ENCODE peak calls at places on chromosome 15, in eight cellular contexts. X is IMR-90; Y is stimulated activated naive CD8-positive, alpha-beta T cell treated with anti-CD3 and anti-CD28 coated beads, Interleukin-15, Interleukin-2, amounts not matched to agents 100 U/mL and 50 U/mL, for 24 hours; H is B cell; C is activated naive CD8-positive, alpha-beta T cell treated with anti-CD3 and anti-CD28 coated beads, Interleukin-2, amount 50 U/mL, for 16 hours; B is foreskin fibroblast; M is NCI-H2029; Z is NCI-H460. V is an unnamed sample.

GRCh38 chr15:99135194-99135593 is 30.3 kb downstream of the SYNM start:
- DNase-seq in Y (no peak), B (no peak), C (no peak), Z (no peak), H (no peak), X (peak; percentile 47), M (peak; percentile 19), V (no peak)

GRCh38 chr15:28112962-28113361 is 13.8 kb upstream of the OCA2 start:
- DNase-seq in C (no peak), Z (no peak), X (no peak), H (no peak), M (no peak), B (no peak), Y (no peak), V (no peak)

GRCh38 chr15:77966540-77967290 is 110.8 kb downstream of the TBC1D2B start:
- DNase-seq in Y (peak; percentile 65), C (no peak), Z (peak; percentile 47), H (peak; percentile 49), X (peak; percentile 62), M (peak; percentile 17), B (peak; percentile 41), V (peak; percentile 56)

GRCh38 chr15:36432162-36432561 is 147.3 kb upstream of the CDIN1 start:
- DNase-seq in Y (no peak), M (no peak), C (no peak), B (peak; percentile 90), H (no peak), X (peak; percentile 88), Z (no peak), V (no peak)

GRCh38 chr15:48790716-48791115 is 20.2 kb downstream of the CEP152 start:
- DNase-seq in X (no peak), M (no peak), C (no peak), Y (no peak), H (no peak), Z (no peak), B (no peak), V (no peak)

GRCh38 chr15:71455107-71455506 is 339.8 kb downstream of the THSD4 start:
- DNase-seq in C (no peak), Y (no peak), B (no peak), Z (no peak), M (peak; percentile 15), X (peak; percentile 36), H (no peak), V (no peak)

GRCh38 chr15:61171190-61171589 is 57.9 kb downstream of the RORA start:
- DNase-seq in C (no peak), Y (no peak), M (no peak), X (no peak), H (no peak), Z (no peak), B (no peak), V (no peak)

GRCh38 chr15:71136159-71137137 is 21.2 kb downstream of the THSD4 start:
- DNase-seq in M (no peak), X (peak; percentile 90), B (peak; percentile 88), Z (no peak), C (no peak), Y (no peak), H (no peak), V (no peak)

GRCh38 chr15:44011238-44011873 is 183.7 kb downstream of the FRMD5 start:
- DNase-seq in H (no peak), C (no peak), Z (no peak), M (no peak), B (no peak), Y (no peak), X (no peak), V (no peak)

GRCh38 chr15:69973102-69973714 is 124.5 kb downstream of the TLE3 start:
- DNase-seq in Z (peak; percentile 44), H (no peak), B (peak; percentile 10), X (peak; percentile 37), M (no peak), Y (peak; percentile 19), C (no peak), V (peak; percentile 46)

GRCh38 chr15:69666441-69666882 is 213.8 kb downstream of the RPLP1 start:
- DNase-seq in Y (peak; percentile 40), B (no peak), M (no peak), X (peak; percentile 31), H (peak; percentile 54), Z (no peak), C (no peak), V (no peak)

GRCh38 chr15:100715571-100716455 is 113.4 kb downstream of the ASB7 start:
- DNase-seq in Z (no peak), M (no peak), C (no peak), X (no peak), B (no peak), Y (no peak), H (peak; percentile 21), V (no peak)

GRCh38 chr15:24627443-24627842 is 48.1 kb upstream of the NPAP1 start:
- DNase-seq in X (no peak), B (no peak), Y (no peak), Z (no peak), H (no peak), M (no peak), C (no peak), V (no peak)

GRCh38 chr15:45181491-45182285 is 6.1 kb downstream of the SHF start:
- DNase-seq in Y (no peak), B (no peak), M (no peak), C (no peak), H (no peak), X (no peak), Z (no peak), V (no peak)

GRCh38 chr15:84658080-84658787 is at the start of gene NMB:
- DNase-seq in C (peak; percentile 63), H (peak; percentile 91), B (peak; percentile 76), Z (peak; percentile 80), M (peak; percentile 53), Y (peak; percentile 85), X (peak; percentile 63), V (peak; percentile 88)

GRCh38 chr15:39990706-39991105 is 48.3 kb downstream of the SRP14 start:
- DNase-seq in H (no peak), C (no peak), M (no peak), Z (no peak), Y (no peak), B (no peak), X (no peak), V (no peak)

GRCh38 chr15:48266029-48266428 is 59.9 kb downstream of the SLC12A1 start:
- DNase-seq in X (no peak), C (no peak), M (no peak), H (no peak), Z (no peak), B (no peak), Y (no peak), V (no peak)

GRCh38 chr15:98526094-98526493 is 122.2 kb upstream of the IGF1R start:
- DNase-seq in C (no peak), Z (no peak), Y (no peak), H (no peak), M (no peak), B (no peak), X (no peak), V (no peak)

GRCh38 chr15:44647036-44647435 is 16.4 kb downstream of the SPG11 start:
- DNase-seq in X (no peak), B (no peak), Z (no peak), M (no peak), H (no peak), Y (no peak), C (no peak), V (no peak)

GRCh38 chr15:57947282-57947681 is 118.2 kb downstream of the ALDH1A2 start:
- DNase-seq in Y (no peak), M (no peak), X (no peak), H (no peak), B (no peak), Z (no peak), C (no peak), V (no peak)

GRCh38 chr15:67531379-67532059 is 10.6 kb downstream of the C15orf61 start:
- DNase-seq in C (no peak), Z (no peak), M (no peak), H (no peak), B (peak; percentile 64), X (peak; percentile 80), Y (no peak), V (no peak)

GRCh38 chr15:68639926-68640600 is 61.3 kb downstream of the CORO2B start:
- DNase-seq in Z (no peak), B (no peak), H (no peak), Y (no peak), X (no peak), C (no peak), M (no peak), V (no peak)

V was measured in DND-41.